ENCODE peak calls at places on chromosome 9, in four cellular contexts. B is fibroblast of the aortic adventitia; Q is CD8-positive, alpha-beta T cell; X is GM12865. Z is an unnamed sample.

GRCh38 chr9:36415822-36416515 is 15.9 kb upstream of the RNF38 start:
- DNase-seq in B (no peak), Q (no peak), X (no peak), Z (no peak)

GRCh38 chr9:71975833-71976232 is 64.4 kb downstream of the C9orf85 start:
- DNase-seq in B (peak), Q (no peak), X (no peak), Z (no peak)

GRCh38 chr9:78354324-78354973 is 57.5 kb downstream of the PSAT1 start:
- DNase-seq in B (no peak), Q (no peak), X (no peak), Z (no peak)

GRCh38 chr9:19988281-19988680 is 199.4 kb upstream of the SLC24A2 start:
- DNase-seq in B (no peak), Q (no peak), X (no peak), Z (no peak)

GRCh38 chr9:81573415-81574321 is 115.7 kb downstream of the TLE1 start:
- DNase-seq in B (no peak), Q (no peak), X (no peak), Z (no peak)

GRCh38 chr9:6302417-6302816 is 25.8 kb upstream of the TPD52L3 start:
- DNase-seq in B (peak), Q (no peak), X (no peak), Z (no peak)

GRCh38 chr9:573551-574410 is 267.7 kb upstream of the DMRT1 start:
- DNase-seq in B (no peak), Q (no peak), X (no peak), Z (no peak)

GRCh38 chr9:2117527-2117926 is 102.4 kb downstream of the SMARCA2 start:
- DNase-seq in B (no peak), Q (no peak), X (no peak), Z (no peak)

GRCh38 chr9:7802666-7803065 is 3.1 kb upstream of the DMAC1 start:
- DNase-seq in B (peak), Q (no peak), X (no peak), Z (no peak)

GRCh38 chr9:93062364-93062763 is 3.9 kb downstream of the SUSD3 start:
- DNase-seq in B (no peak), Q (no peak), X (peak), Z (no peak)

GRCh38 chr9:14111670-14112069 is 202.3 kb downstream of the NFIB start:
- DNase-seq in B (peak), Q (no peak), X (no peak), Z (no peak)

GRCh38 chr9:21564186-21564585 is 82.1 kb upstream of the IFNE start:
- DNase-seq in B (no peak), Q (no peak), X (no peak), Z (no peak)

GRCh38 chr9:114225534-114226288 is 70.4 kb downstream of the COL27A1 start:
- DNase-seq in B (peak), Q (no peak), X (no peak), Z (no peak)

DNA sequence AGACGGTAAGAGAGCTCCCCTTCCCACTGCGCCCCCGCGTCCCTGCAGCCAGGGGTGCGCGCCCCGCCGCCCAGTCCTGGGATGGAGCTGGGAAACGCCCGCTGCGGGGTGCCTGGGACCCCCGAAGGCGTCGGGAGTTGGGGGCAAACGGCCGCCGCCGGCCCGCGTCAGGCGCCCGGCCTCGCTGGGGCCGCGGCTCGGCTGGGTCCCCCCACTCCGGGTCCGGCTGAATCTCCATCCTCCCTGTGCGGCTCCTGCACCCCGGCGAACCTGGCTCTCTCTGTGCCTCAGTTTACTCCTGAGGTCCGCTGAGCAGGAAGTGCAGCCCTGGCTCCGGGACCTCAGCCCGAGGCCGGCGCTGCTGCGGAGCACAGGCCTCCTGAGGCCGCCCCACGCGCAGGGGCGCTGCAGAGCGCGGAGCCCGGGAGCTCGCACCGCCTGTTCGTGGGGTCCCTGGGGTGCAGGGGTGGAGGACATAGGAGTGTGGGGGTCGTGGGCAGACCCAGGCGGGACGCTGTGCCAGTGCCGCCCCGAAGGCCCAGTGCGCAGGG is 13.9 kb upstream of the TMEM250 start:
- DNase-seq in B (no peak), Q (no peak), X (no peak), Z (no peak)
- H3K4me3 ChIP-seq in B (peak), Q (no peak), X (no peak), Z (no peak)

DNA sequence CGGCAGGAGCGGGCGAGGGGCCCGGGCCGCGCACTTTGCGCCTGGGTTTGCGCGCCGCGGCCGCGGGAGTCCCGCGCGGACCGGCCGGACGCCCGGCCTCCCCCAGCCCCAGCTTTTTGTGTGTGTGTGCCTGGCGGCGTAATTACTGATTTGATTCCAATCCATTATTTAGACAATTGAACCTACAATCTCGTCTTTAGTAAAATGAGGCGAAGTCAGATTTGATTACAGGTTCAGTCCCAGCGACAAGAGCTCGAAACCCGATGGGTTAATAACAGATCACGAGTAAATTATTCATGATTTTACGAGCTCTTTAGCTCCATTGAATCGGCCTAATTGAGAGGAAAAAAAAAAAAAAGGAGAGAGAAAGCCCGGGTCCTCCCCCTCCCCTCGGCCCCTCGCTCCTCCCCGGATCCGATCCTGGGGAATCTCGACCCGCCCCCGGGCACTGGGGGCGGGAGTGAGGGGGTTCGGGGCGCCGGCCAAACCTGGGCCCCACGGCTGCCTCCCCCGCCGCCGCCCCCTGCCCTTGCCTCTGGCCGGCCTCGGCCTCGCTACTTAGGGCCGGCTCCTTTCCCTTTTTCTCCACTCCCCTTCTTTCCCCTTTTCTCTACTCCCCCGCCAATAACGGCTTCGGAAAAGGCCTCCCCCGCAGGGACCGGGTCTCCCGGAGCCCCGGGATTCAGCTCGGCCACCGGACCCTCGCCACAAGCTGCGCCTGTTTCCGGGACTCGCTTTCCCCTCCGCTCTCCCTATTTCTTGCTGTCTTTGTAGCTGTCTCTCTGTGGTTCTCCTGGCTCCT is 6.6 kb downstream of the LHX2 start:
- DNase-seq in B (no peak), Q (no peak), X (no peak), Z (no peak)
- H3K4me3 ChIP-seq in B (no peak), Q (peak), X (no peak), Z (no peak)

DNA sequence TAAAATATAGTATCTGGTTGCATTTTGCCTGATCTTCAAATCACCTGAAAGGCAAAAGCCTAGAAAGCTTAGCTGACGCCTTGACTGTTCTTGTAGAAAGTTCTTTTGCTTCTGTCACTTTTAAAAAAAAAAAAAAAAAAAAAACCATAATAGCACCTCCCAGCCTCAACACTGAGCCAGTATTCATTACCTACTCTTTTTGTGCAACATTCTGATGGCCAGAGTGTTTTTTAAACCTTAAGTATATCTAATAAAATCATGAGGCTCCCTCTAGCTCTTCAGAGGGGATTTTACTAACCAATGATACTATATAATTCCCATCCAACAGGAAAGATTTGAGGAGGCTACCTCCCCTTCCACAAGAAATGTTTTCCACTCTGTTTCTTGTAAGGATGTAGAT is 3.9 kb downstream of the BNC2 start:
- DNase-seq in B (peak), Q (no peak), X (no peak), Z (no peak)
- H3K4me3 ChIP-seq in B (peak), Q (no peak), X (no peak), Z (no peak)

GRCh38 chr9:136547508-136548215 is 1.8 kb upstream of the NOTCH1 start:
- DNase-seq in B (no peak), Q (no peak), X (no peak), Z (no peak)
- H3K4me3 ChIP-seq in B (no peak), Q (no peak), X (no peak), Z (no peak)

DNA sequence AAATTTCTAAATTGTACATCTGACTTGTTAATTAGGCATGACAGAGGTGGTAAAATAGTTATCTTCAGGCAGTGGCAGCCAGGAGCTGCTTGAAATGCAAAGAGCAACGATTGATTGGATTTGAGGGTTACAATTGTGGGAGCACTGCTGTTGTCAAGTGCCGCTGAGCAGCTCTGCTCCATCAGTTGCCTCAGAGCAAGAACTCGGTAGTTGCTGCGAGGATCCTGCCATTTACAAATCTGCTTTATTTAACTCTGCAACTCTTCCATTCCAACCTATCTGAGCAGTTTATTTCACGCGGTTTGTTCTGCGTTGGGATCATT is 12.6 kb downstream of the PBX3 start:
- DNase-seq in B (peak), Q (no peak), X (no peak), Z (no peak)
- H3K4me3 ChIP-seq in B (peak), Q (peak), X (no peak), Z (no peak)

GRCh38 chr9:134811673-134812668 is 68.6 kb upstream of the FCN2 start:
- DNase-seq in B (peak), Q (no peak), X (no peak), Z (no peak)

GRCh38 chr9:134816264-134816663 is 64.3 kb upstream of the FCN2 start:
- DNase-seq in B (no peak), Q (no peak), X (no peak), Z (no peak)

GRCh38 chr9:134814598-134815215 is 65.9 kb upstream of the FCN2 start:
- DNase-seq in B (peak), Q (no peak), X (no peak), Z (no peak)

GRCh38 chr9:134815435-134816214 is 65.0 kb upstream of the FCN2 start:
- DNase-seq in B (no peak), Q (no peak), X (no peak), Z (no peak)

GRCh38 chr9:134813841-134814240 is 66.8 kb upstream of the FCN2 start:
- DNase-seq in B (no peak), Q (no peak), X (no peak), Z (no peak)
- H3K4me3 ChIP-seq in B (no peak), Q (no peak), X (no peak), Z (no peak)

Z was measured in Jurkat, Clone E6-1.